ENCODE peak calls at places on chromosome 6, in nine cellular contexts. E is colonic mucosa, W is GM23338, M is Peyer's patch, F is fibroblast of mammary gland, G is uterus, P is spleen, H is GM13976, K is GM20000. Y is an unnamed sample.

GRCh38 chr6:116047173-116047933 is 13.3 kb downstream of the FRK start:
- DNase-seq in E (no peak), W (no peak), M (no peak), F (peak; percentile 43), G (no peak), P (no peak), H (no peak), K (no peak), Y (no peak)

GRCh38 chr6:151071295-151071694 is 168.5 kb upstream of the AKAP12 start:
- DNase-seq in E (no peak), W (no peak), M (no peak), F (peak; percentile 94), G (peak; percentile 45), P (no peak), H (no peak), K (no peak), Y (no peak)

GRCh38 chr6:40112350-40112749 is 178.1 kb upstream of the MOCS1 start:
- DNase-seq in E (no peak), W (peak; percentile 39), M (no peak), F (no peak), G (no peak), P (no peak), H (no peak), K (no peak), Y (no peak)

GRCh38 chr6:170234419-170234818 is 56.5 kb downstream of the DLL1 start:
- DNase-seq in E (no peak), W (no peak), M (no peak), F (no peak), G (no peak), P (no peak), H (no peak), K (no peak), Y (no peak)

GRCh38 chr6:97312241-97312640 is 29.2 kb upstream of the MMS22L start:
- DNase-seq in E (no peak), W (no peak), M (no peak), F (peak; percentile 6), G (no peak), P (no peak), H (no peak), K (no peak), Y (no peak)

GRCh38 chr6:122389704-122390103 is 9.7 kb upstream of the HSF2 start:
- DNase-seq in E (no peak), W (no peak), M (no peak), F (no peak), G (no peak), P (no peak), H (no peak), K (no peak), Y (no peak)

GRCh38 chr6:82890240-82890639 is 175.4 kb downstream of the UBE3D start:
- DNase-seq in E (no peak), W (no peak), M (no peak), F (no peak), G (no peak), P (no peak), H (no peak), K (no peak), Y (no peak)

GRCh38 chr6:44269921-44270525 is at the start of gene TMEM151B:
- DNase-seq in E (no peak), W (peak; percentile 71), M (no peak), F (no peak), G (no peak), P (no peak), H (no peak), K (no peak), Y (no peak)

GRCh38 chr6:90384720-90385119 is 88.1 kb upstream of the BACH2 start:
- DNase-seq in E (no peak), W (peak; percentile 41), M (no peak), F (no peak), G (no peak), P (no peak), H (no peak), K (no peak), Y (no peak)

GRCh38 chr6:77373955-77374354 is 89.3 kb downstream of the HTR1B start:
- DNase-seq in E (no peak), W (no peak), M (no peak), F (no peak), G (no peak), P (no peak), H (no peak), K (no peak), Y (no peak)

GRCh38 chr6:39140556-39141191 is 25.7 kb upstream of the SAYSD1 start:
- DNase-seq in E (no peak), W (peak; percentile 49), M (no peak), F (no peak), G (peak; percentile 14), P (no peak), H (no peak), K (no peak), Y (no peak)

GRCh38 chr6:70277480-70277879 is 25.4 kb downstream of the COL9A1 start:
- DNase-seq in E (no peak), W (no peak), M (no peak), F (peak; percentile 38), G (peak; percentile 46), P (no peak), H (no peak), K (no peak), Y (no peak)

GRCh38 chr6:98529364-98529763 is 305.0 kb upstream of the POU3F2 start:
- DNase-seq in E (no peak), W (peak; percentile 26), M (no peak), F (no peak), G (no peak), P (no peak), H (no peak), K (no peak), Y (no peak)

GRCh38 chr6:109008061-109008460 is 86.6 kb downstream of the SESN1 start:
- DNase-seq in E (no peak), W (no peak), M (no peak), F (no peak), G (no peak), P (no peak), H (peak; percentile 25), K (peak; percentile 30), Y (no peak)

GRCh38 chr6:18262812-18263560 is 1.3 kb downstream of the DEK start:
- DNase-seq in E (peak; percentile 42), W (no peak), M (peak; percentile 51), F (peak; percentile 17), G (no peak), P (no peak), H (peak; percentile 74), K (peak; percentile 85), Y (no peak)

GRCh38 chr6:38432479-38432878 is 207.2 kb downstream of the BTBD9 start:
- DNase-seq in E (no peak), W (no peak), M (no peak), F (peak; percentile 57), G (no peak), P (no peak), H (no peak), K (no peak), Y (no peak)

GRCh38 chr6:149965191-149966020 is 1.7 kb downstream of the ULBP1 start:
- DNase-seq in E (no peak), W (peak; percentile 60), M (no peak), F (peak; percentile 21), G (no peak), P (peak; percentile 84), H (peak; percentile 47), K (peak; percentile 47), Y (no peak)

GRCh38 chr6:144012534-144012933 is 4.5 kb upstream of the PLAGL1 start:
- DNase-seq in E (no peak), W (no peak), M (no peak), F (peak; percentile 65), G (no peak), P (no peak), H (no peak), K (no peak), Y (no peak)

GRCh38 chr6:4644962-4645361 is 131.2 kb upstream of the CDYL start:
- DNase-seq in E (no peak), W (no peak), M (no peak), F (no peak), G (no peak), P (no peak), H (no peak), K (no peak), Y (no peak)

GRCh38 chr6:10621847-10622246 is 72.6 kb downstream of the C6orf52 start:
- DNase-seq in E (no peak), W (peak; percentile 37), M (no peak), F (no peak), G (no peak), P (no peak), H (no peak), K (no peak), Y (no peak)
- TF ChIP-seq CTCF in E (no peak), W (peak; percentile 51), M (no peak), F (no peak), G (no peak), P (no peak), H (no peak), K (no peak), Y (no peak)

DNA sequence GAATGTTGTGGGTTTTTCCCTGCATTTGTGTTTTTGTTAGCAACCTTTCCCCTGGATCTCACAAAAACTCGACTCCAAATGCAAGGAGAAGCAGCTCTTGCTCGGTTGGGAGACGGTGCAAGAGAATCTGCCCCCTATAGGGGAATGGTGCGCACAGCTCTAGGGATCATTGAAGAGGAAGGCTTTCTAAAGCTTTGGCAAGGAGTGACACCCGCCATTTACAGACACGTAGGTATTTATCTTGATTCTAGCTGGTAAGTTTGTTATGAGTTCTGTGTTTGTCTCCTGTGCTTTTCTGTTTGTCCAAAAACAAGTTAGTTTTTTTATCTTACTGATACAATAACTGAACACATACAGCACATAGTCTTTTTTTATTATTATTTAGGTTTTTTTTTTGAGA is 3.0 kb downstream of the SLC25A27 start:
- DNase-seq in E (peak; percentile 34), W (peak; percentile 87), M (no peak), F (no peak), G (no peak), P (no peak), H (no peak), K (no peak), Y (no peak)
- TF ChIP-seq CTCF in E (peak; percentile 23), W (peak; percentile 85), M (no peak), F (peak; percentile 42), G (no peak), P (no peak), H (no peak), K (no peak), Y (peak; percentile 66)

GRCh38 chr6:79048611-79049010 is 29.4 kb downstream of the PHIP start:
- DNase-seq in E (no peak), W (peak; percentile 77), M (no peak), F (peak; percentile 49), G (no peak), P (no peak), H (no peak), K (no peak), Y (no peak)
- TF ChIP-seq CTCF in E (peak; percentile 26), W (peak; percentile 59), M (peak; percentile 46), F (peak; percentile 60), G (no peak), P (peak; percentile 27), H (no peak), K (no peak), Y (peak; percentile 71)

DNA sequence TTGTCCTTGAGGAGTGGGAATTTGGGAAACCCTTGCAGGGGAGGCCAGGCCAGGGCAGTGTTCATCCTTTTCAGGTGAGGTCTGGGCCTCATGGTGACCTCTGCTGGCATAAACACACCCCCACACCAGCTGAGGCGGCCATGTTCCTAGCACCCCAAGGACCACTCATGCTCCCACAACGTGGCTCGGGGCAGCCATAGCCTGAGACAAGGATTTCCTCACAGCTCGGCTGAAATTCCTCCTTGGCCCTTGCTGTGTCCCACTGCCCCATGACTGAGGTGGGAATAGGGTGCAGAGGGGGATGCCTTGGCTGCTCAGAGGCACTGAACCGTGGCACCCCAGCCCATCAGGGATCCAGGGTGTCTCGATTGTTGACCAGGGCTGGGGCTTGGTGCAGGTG is 27.3 kb upstream of the SPDEF start:
- DNase-seq in E (no peak), W (peak; percentile 64), M (no peak), F (no peak), G (no peak), P (peak; percentile 66), H (peak; percentile 34), K (no peak), Y (peak; percentile 70)
- TF ChIP-seq CTCF in E (no peak), W (peak; percentile 66), M (peak; percentile 19), F (peak; percentile 22), G (no peak), P (peak; percentile 36), H (peak; percentile 5), K (no peak), Y (no peak)